ENCODE peak calls at places on chromosome 19, in six cellular contexts. K is H1, R is HepG2, J is HCT116, F is K562, M is GM12878. U is an unnamed sample. For H3K79me2 and H3K4me1, the result is how much of the 10 kb centered on the place peaks cover.

GRCh38 chr19:51820821-51821446 is 26.0 kb downstream of the FPR3 start:
- DNase-seq in K (no peak), R (no peak), J (no peak), F (no peak), M (no peak), U (no peak)

GRCh38 chr19:53525922-53526321 is 12.0 kb upstream of the ZNF331 start:
- DNase-seq in K (no peak), R (no peak), J (no peak), F (no peak), M (no peak), U (no peak)

GRCh38 chr19:29299416-29300380 is 86.7 kb upstream of the UQCRFS1 start:
- DNase-seq in K (no peak), R (no peak), J (no peak), F (no peak), M (no peak), U (no peak)

GRCh38 chr19:47227347-47228167 is 3.4 kb downstream of the BBC3 start:
- DNase-seq in K (peak), R (peak), J (peak), F (peak), M (peak), U (peak)

GRCh38 chr19:48363500-48363809 is 285 bp downstream of the TMEM143 start:
- DNase-seq in K (no peak), R (no peak), J (no peak), F (no peak), M (no peak), U (no peak)

GRCh38 chr19:7337380-7338194 is 11.2 kb upstream of the ARHGEF18 start:
- DNase-seq in K (no peak), R (no peak), J (no peak), F (no peak), M (peak), U (no peak)

GRCh38 chr19:50432221-50432626 is 468 bp upstream of the MYBPC2 start:
- DNase-seq in K (no peak), R (no peak), J (no peak), F (peak), M (no peak), U (no peak)

GRCh38 chr19:45113628-45114027 is 20.6 kb downstream of the PPP1R37 start:
- DNase-seq in K (no peak), R (peak), J (no peak), F (no peak), M (no peak), U (no peak)

GRCh38 chr19:16067205-16067938 is 8.9 kb upstream of the TPM4 start:
- DNase-seq in K (no peak), R (no peak), J (peak), F (no peak), M (no peak), U (peak)
- H3K79me2 ChIP-seq in K (under half), R (under half), J (half or more), F (under half), M (under half), U (under half)

DNA sequence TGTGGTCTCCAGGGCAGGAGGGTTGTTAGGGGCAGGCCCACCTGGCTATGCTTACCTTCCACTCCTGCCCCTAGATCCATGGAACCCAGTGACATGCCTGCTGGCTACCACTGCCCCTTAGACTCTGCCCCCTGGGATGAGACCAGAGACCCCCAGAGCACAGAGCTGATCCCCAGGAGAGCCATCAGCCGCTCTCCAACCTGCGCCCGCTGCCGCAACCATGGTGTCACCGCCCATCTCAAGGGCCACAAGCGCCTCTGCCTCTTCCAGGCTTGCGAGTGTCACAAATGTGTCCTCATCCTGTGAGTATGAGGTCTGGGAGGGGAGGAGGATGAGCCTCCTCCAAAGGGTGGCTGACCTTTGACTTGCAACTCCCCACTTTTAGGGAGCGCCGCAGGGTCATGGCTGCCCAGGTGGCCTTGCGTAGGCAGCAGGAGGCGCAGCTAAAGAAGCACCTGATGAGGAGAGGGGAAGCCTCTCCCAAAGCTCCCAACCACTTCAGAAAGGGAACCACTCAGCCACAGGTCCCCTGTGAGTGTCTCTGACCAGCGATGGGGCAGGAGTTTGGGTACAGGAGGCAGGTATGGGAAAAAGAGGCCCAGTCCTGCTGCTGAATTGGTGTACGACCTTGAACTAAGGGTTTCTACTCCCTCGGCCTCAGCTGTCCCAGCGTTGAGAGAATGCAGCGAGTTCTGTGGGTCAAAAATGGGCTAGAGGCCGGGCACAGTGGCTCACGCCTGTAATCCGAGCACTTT is 2.7 kb downstream of the DMRTC2 start:
- DNase-seq in K (no peak), R (no peak), J (no peak), F (no peak), M (no peak), U (no peak)
- TF ChIP-seq POLR2A in K (no peak), R (no peak), J (no peak), F (no peak), M (no peak), U (no peak)

GRCh38 chr19:3556423-3556977 is 886 bp downstream of the MFSD12 start:
- DNase-seq in K (no peak), R (no peak), J (no peak), F (peak), M (no peak), U (no peak)
- H3K4me1 ChIP-seq in K (under half), R (half or more), J (half or more), F (half or more), M (under half), U (under half)

GRCh38 chr19:21580818-21581217 is 75.4 kb downstream of the ZNF429 start:
- DNase-seq in K (no peak), R (no peak), J (no peak), F (no peak), M (no peak), U (no peak)
- H3K79me2 ChIP-seq in K (under half), R (under half), J (under half), F (under half), M (under half), U (under half)

DNA sequence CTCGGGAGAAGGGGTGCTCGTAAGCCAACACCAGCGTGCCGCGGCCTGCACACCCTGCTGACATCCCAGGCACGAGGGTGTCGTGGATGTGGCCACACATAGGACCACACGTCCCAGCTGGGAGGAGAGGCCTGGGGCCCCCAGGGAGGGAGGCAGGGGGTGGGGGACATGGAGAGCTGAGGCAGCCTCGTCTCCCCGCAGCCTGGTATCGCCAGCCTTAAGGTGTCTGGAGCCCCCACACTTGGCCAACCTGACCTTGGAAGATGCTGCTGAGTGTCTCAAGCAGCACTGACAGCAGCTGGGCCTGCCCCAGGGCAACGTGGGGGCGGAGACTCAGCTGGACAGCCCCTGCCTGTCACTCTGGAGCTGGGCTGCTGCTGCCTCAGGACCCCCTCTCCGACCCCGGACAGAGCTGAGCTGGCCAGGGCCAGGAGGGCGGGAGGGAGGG is 2.4 kb downstream of the IZUMO4 start:
- DNase-seq in K (no peak), R (no peak), J (no peak), F (no peak), M (no peak), U (no peak)
- TF ChIP-seq POLR2A in K (no peak), R (no peak), J (no peak), F (no peak), M (peak), U (no peak)

GRCh38 chr19:13100871-13101589 is 1.6 kb downstream of the LYL1 start:
- DNase-seq in K (no peak), R (no peak), J (no peak), F (peak), M (no peak), U (peak)
- H3K4me1 ChIP-seq in K (under half), R (under half), J (under half), F (half or more), M (under half), U (half or more)

GRCh38 chr19:40255619-40256166 is 29.2 kb upstream of the CCNP start:
- DNase-seq in K (no peak), R (peak), J (no peak), F (no peak), M (no peak), U (no peak)
- H3K79me2 ChIP-seq in K (under half), R (under half), J (under half), F (under half), M (under half), U (under half)

DNA sequence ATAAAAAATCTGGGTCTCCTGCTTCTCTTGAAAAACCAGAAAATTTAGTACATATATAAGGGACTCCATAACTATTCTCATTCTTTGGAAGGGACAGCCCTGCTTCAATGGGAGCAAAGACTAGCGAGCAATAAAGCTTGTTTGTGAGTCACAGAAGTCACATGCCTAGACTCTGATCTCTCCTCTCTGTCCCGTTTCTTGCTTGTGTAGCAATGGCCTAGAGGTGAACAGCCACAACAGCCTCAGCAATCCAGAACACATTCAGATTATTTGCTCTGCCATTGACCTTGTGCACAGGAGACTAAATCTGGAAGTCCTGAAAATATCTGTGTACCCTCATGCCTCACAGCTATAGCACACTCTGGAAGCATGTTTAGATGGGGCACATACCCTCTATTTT is 43.2 kb downstream of the SCGB2B2 start:
- DNase-seq in K (no peak), R (peak), J (no peak), F (no peak), M (no peak), U (no peak)
- TF ChIP-seq POLR2A in K (no peak), R (no peak), J (no peak), F (no peak), M (no peak), U (no peak)